ENCODE peak calls at places on chromosomes 11 and 22, in seven cellular contexts. D, E, B, Y, C, P and Q are unnamed samples.
A peak's percentile ranks its signal among the peaks of the same experiment; 100 is the strongest.

GRCh38 chr11:3226846-3227567 is 5.2 kb downstream of the MRGPRE start:
- DNase-seq in D (no peak), B (no peak), C (no peak), Y (no peak), E (no peak), P (no peak), Q (no peak)

GRCh38 chr11:114057605-114058004 is 1.9 kb upstream of the ZBTB16 start:
- DNase-seq in P (no peak), B (no peak), E (no peak), D (no peak), C (no peak), Y (no peak), Q (no peak)

GRCh38 chr11:112961751-112962747 is 829 bp downstream of the NCAM1 start:
- DNase-seq in B (peak; percentile 39), D (peak; percentile 30), E (no peak), Y (no peak), C (peak; percentile 21), P (no peak), Q (peak; percentile 39)

GRCh38 chr11:79458712-79459111 is 17.9 kb upstream of the TENM4 start:
- DNase-seq in C (no peak), D (no peak), P (no peak), B (no peak), Y (no peak), E (no peak), Q (no peak)

GRCh38 chr11:11973361-11973800 is 35.0 kb downstream of the DKK3 start:
- DNase-seq in C (peak; percentile 75), B (no peak), D (no peak), P (no peak), E (no peak), Y (peak; percentile 72), Q (peak; percentile 23)

GRCh38 chr11:112453601-112454577 is 193.2 kb upstream of the PLET1 start:
- DNase-seq in P (peak; percentile 37), B (no peak), Y (peak; percentile 12), E (peak; percentile 10), C (peak; percentile 24), D (peak; percentile 74), Q (peak; percentile 52)

GRCh38 chr22:17575151-17575550 is 11.9 kb downstream of the SLC25A18 start:
- DNase-seq in D (peak; percentile 26), P (no peak), C (no peak), B (no peak), Y (no peak), E (no peak), Q (no peak)

GRCh38 chr11:64853709-64854108 is 9.3 kb upstream of the CDC42BPG start:
- DNase-seq in E (no peak), Y (no peak), D (no peak), P (no peak), B (no peak), C (no peak), Q (no peak)

GRCh38 chr22:36279219-36279666 is 26.3 kb downstream of the APOL1 start:
- DNase-seq in E (no peak), Y (no peak), D (no peak), B (no peak), P (no peak), C (no peak), Q (no peak)

GRCh38 chr11:6928916-6929315 is 2.7 kb downstream of the ZNF215 start:
- DNase-seq in C (no peak), D (no peak), E (no peak), B (no peak), P (no peak), Y (no peak), Q (no peak)

GRCh38 chr11:50071584-50072225 is 39.0 kb downstream of the OR4C45 start:
- DNase-seq in E (no peak), B (no peak), Y (no peak), D (no peak), C (no peak), P (no peak), Q (no peak)

GRCh38 chr11:119470316-119471266 is 47.6 kb upstream of the THY1 start:
- DNase-seq in Y (peak; percentile 96), D (no peak), B (no peak), P (peak; percentile 51), C (peak; percentile 46), E (no peak), Q (peak; percentile 26)

GRCh38 chr22:39638958-39639357 is 68.4 kb downstream of the CACNA1I start:
- DNase-seq in C (peak; percentile 13), B (no peak), Y (no peak), E (no peak), P (no peak), D (no peak), Q (no peak)

GRCh38 chr11:118699508-118700220 is 20.2 kb upstream of the TREH start:
- DNase-seq in B (no peak), Y (no peak), D (peak; percentile 64), P (no peak), E (no peak), C (no peak), Q (no peak)

GRCh38 chr11:72683782-72684200 is 9.6 kb upstream of the PDE2A start:
- DNase-seq in Y (peak; percentile 19), D (peak; percentile 82), C (peak; percentile 51), B (peak; percentile 66), P (peak; percentile 33), E (no peak), Q (peak; percentile 85)

GRCh38 chr11:66336234-66337102 is at the start of gene RIN1:
- DNase-seq in P (peak; percentile 44), E (no peak), D (peak; percentile 94), B (no peak), C (peak; percentile 100), Y (peak; percentile 99), Q (peak; percentile 84)

GRCh38 chr11:114179234-114179941 is 116.8 kb upstream of the NNMT start:
- DNase-seq in D (no peak), Y (no peak), P (no peak), C (peak; percentile 92), B (no peak), E (no peak), Q (no peak)

GRCh38 chr22:29004647-29005371 is 56.8 kb downstream of the C22orf31 start:
- DNase-seq in C (peak; percentile 46), P (no peak), B (peak; percentile 88), Y (peak; percentile 15), D (peak; percentile 94), E (no peak), Q (peak; percentile 80)

GRCh38 chr22:49704345-49705215 is 123.1 kb downstream of the BRD1 start:
- DNase-seq in B (no peak), E (no peak), P (no peak), D (no peak), C (no peak), Y (no peak), Q (no peak)

GRCh38 chr11:66934971-66935779 is 23.0 kb downstream of the PC start:
- DNase-seq in D (no peak), Y (peak; percentile 73), P (peak; percentile 57), C (peak; percentile 66), E (no peak), B (no peak), Q (no peak)

GRCh38 chr11:122334546-122335375 is 218.7 kb upstream of the BLID start:
- DNase-seq in E (no peak), D (no peak), P (no peak), Y (peak; percentile 62), C (no peak), B (no peak), Q (no peak)

GRCh38 chr22:35170716-35171697 is 86.3 kb upstream of the HMGXB4 start:
- DNase-seq in E (no peak), P (no peak), Y (no peak), B (no peak), C (no peak), D (peak; percentile 90), Q (no peak)

GRCh38 chr22:40346178-40347064 is at the start of gene ADSL:
- DNase-seq in B (peak; percentile 81), E (peak; percentile 58), D (peak; percentile 94), Y (peak; percentile 79), C (peak; percentile 93), P (peak; percentile 88), Q (peak; percentile 89)

GRCh38 chr11:117095301-117096139 is 2.7 kb downstream of the SIK3 start:
- DNase-seq in E (no peak), C (peak; percentile 91), Y (peak; percentile 52), P (peak; percentile 72), D (peak; percentile 34), B (no peak), Q (no peak)

GRCh38 chr11:117642396-117642795 is 154.6 kb downstream of the DSCAML1 start:
- DNase-seq in B (no peak), P (no peak), D (no peak), E (no peak), Y (no peak), C (no peak), Q (no peak)

GRCh38 chr11:14148653-14149273 is 186.2 kb downstream of the SPON1 start:
- DNase-seq in C (peak; percentile 36), Y (peak; percentile 44), B (no peak), E (no peak), D (peak; percentile 26), P (no peak), Q (no peak)

GRCh38 chr11:117816151-117816741 is 8.3 kb downstream of the FXYD2 start:
- DNase-seq in P (no peak), Y (peak; percentile 30), D (peak; percentile 95), C (peak; percentile 71), B (peak; percentile 62), E (peak; percentile 39), Q (peak; percentile 70)

GRCh38 chr22:50706481-50707125 is 31.4 kb upstream of the ACR start:
- DNase-seq in Y (no peak), E (no peak), C (no peak), D (no peak), P (no peak), B (no peak), Q (no peak)
- H3K23ac ChIP-seq in Y (no peak overlapping the region), E (no peak overlapping the region), C (no peak overlapping the region), D (no peak overlapping the region), P (no peak overlapping the region), B (peak overlapping the region; percentile 53), Q (no peak overlapping the region)

DNA sequence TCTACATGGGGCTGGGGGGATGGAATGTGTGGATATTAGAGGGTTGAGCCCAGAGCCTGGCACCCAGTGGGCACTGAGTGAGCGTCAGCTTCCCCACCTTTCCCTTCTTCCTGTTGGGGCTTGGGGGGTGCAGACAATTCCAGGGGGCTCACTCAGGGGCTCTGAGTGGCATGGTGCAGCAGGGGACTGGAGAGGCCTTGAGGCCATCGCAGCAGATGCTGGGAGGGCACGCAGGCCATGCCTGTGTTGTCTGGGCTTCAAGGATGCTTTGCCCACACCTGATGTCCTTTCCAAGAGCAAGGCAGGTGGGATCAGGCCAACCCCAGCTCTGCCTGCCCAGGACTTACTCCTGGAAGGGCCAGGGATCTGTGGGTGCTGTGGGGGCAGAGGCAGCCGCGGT is 11.2 kb upstream of the TTLL12 start:
- DNase-seq in P (no peak), E (no peak), D (no peak), Y (no peak), B (no peak), C (no peak), Q (no peak)
- H3K23ac ChIP-seq in P (no peak overlapping the region), E (no peak overlapping the region), D (no peak overlapping the region), Y (no peak overlapping the region), B (no peak overlapping the region), C (no peak overlapping the region), Q (no peak overlapping the region)

GRCh38 chr22:47130883-47131610 is 368.6 kb downstream of the TBC1D22A start:
- DNase-seq in D (no peak), B (no peak), C (no peak), E (no peak), P (no peak), Y (no peak), Q (no peak)
- H3K23ac ChIP-seq in D (no peak overlapping the region), B (no peak overlapping the region), C (no peak overlapping the region), E (no peak overlapping the region), P (no peak overlapping the region), Y (no peak overlapping the region), Q (no peak overlapping the region)

DNA sequence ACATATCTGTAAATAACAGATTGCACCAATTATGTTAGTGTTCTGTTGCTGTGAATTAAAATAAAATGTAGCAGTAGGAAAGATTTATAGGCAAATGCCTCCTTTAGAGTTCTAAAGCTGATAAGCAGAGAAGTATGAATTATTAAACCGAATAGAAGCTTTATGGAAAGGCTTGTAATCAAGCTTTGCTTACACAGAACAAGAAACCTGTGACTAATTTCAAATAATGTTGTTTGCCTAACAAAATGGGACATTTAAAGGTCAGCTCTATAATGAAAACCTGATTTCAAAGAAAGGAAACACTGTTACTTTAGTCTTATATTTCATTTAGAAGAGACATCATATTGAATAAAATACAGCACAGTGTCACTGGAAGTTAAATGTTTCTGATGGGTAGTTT is 2237.7 kb downstream of the LRRC4C start:
- DNase-seq in D (no peak), C (no peak), Y (no peak), P (no peak), B (no peak), E (no peak), Q (no peak)
- H3K23ac ChIP-seq in D (no peak overlapping the region), C (no peak overlapping the region), Y (no peak overlapping the region), P (no peak overlapping the region), B (no peak overlapping the region), E (no peak overlapping the region), Q (no peak overlapping the region)